ENCODE peak calls at places on chromosomes 7 and 10, in ten cellular contexts. B is uterus, K is ovary, Q is IMR-90, S is upper lobe of left lung, R is Peyer's patch, O is right lobe of liver, C is A549, V is esophagus squamous epithelium, D is heart left ventricle. G is an unnamed sample.

GRCh38 chr10:132554053-132554990 is 16.7 kb downstream of the INPP5A start:
- DNase-seq in B (no peak), K (peak; percentile 24), Q (no peak), S (no peak), R (peak; percentile 14), O (no peak), C (no peak), V (no peak), D (no peak), G (no peak)

GRCh38 chr7:90579181-90579688 is 16.9 kb upstream of the CDK14 start:
- DNase-seq in B (no peak), K (no peak), Q (peak; percentile 81), S (no peak), R (no peak), O (no peak), C (no peak), V (no peak), D (no peak), G (no peak)

GRCh38 chr10:43141421-43141820 is 3.2 kb downstream of the CSGALNACT2 start:
- DNase-seq in B (no peak), K (no peak), Q (no peak), S (no peak), R (no peak), O (no peak), C (no peak), V (no peak), D (no peak), G (no peak)

GRCh38 chr7:134737561-134738353 is 41.7 kb upstream of the CALD1 start:
- DNase-seq in B (no peak), K (no peak), Q (peak; percentile 83), S (no peak), R (no peak), O (no peak), C (no peak), V (no peak), D (no peak), G (no peak)

GRCh38 chr7:45176886-45177731 is 19.5 kb downstream of the RAMP3 start:
- DNase-seq in B (no peak), K (peak; percentile 30), Q (no peak), S (no peak), R (no peak), O (no peak), C (no peak), V (no peak), D (peak; percentile 18), G (no peak)

GRCh38 chr7:113636727-113637421 is 281.9 kb downstream of the PPP1R3A start:
- DNase-seq in B (no peak), K (no peak), Q (peak; percentile 67), S (no peak), R (no peak), O (no peak), C (no peak), V (no peak), D (no peak), G (no peak)

GRCh38 chr7:6320791-6321190 is 48.4 kb upstream of the CYTH3 start:
- DNase-seq in B (no peak), K (no peak), Q (no peak), S (no peak), R (no peak), O (no peak), C (no peak), V (no peak), D (no peak), G (no peak)

GRCh38 chr10:44036425-44036824 is 348.5 kb downstream of the CXCL12 start:
- DNase-seq in B (no peak), K (no peak), Q (no peak), S (no peak), R (no peak), O (no peak), C (no peak), V (no peak), D (no peak), G (no peak)

GRCh38 chr7:104843198-104843597 is 170.8 kb upstream of the KMT2E start:
- DNase-seq in B (no peak), K (no peak), Q (no peak), S (no peak), R (no peak), O (no peak), C (no peak), V (no peak), D (no peak), G (no peak)

GRCh38 chr10:26855186-26855585 is 5.6 kb downstream of the ABI1 start:
- DNase-seq in B (no peak), K (no peak), Q (peak; percentile 50), S (no peak), R (no peak), O (no peak), C (no peak), V (no peak), D (no peak), G (no peak)

GRCh38 chr7:25223206-25223605 is 5.1 kb downstream of the NPVF start:
- DNase-seq in B (no peak), K (no peak), Q (no peak), S (no peak), R (no peak), O (no peak), C (no peak), V (no peak), D (no peak), G (no peak)

DNA sequence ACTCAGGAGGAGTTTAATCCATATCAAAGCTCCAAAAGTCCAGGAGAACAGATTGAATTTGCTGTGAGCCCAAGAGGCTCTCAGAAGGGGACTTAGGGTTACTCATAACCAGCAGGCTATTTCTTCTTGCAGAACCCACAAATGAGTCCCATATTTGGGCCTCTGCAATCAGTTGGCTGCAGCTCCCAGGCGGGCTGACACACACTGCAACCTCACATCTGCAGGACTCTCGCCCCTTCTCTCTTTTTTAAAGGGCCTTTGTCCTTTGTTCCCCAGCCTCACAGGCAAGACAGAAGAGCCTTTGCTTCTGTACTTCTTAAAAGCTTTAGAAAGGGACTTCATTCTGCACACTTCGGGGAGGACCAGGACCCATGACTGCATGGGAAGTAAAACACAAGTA is 26.7 kb downstream of the CREB3L2 start:
- DNase-seq in B (peak; percentile 62), K (peak; percentile 56), Q (peak; percentile 85), S (no peak), R (no peak), O (no peak), C (no peak), V (no peak), D (peak; percentile 57), G (no peak)
- H3K27ac ChIP-seq in B (peak overlapping the region; percentile 95), K (no peak overlapping the region), Q (peak overlapping the region; percentile 77), S (no peak overlapping the region), R (peak overlapping the region; percentile 73), O (no peak overlapping the region), C (peak overlapping the region; percentile 24), V (peak overlapping the region; percentile 84), D (peak overlapping the region; percentile 79), G (peak overlapping the region; percentile 13)

GRCh38 chr7:147584771-147585193 is 1005.8 kb upstream of the C7orf33 start:
- DNase-seq in B (no peak), K (no peak), Q (no peak), S (no peak), R (no peak), O (no peak), C (no peak), V (no peak), D (no peak), G (no peak)

GRCh38 chr7:147586526-147586925 is 1004.0 kb upstream of the C7orf33 start:
- DNase-seq in B (no peak), K (no peak), Q (no peak), S (no peak), R (no peak), O (no peak), C (no peak), V (no peak), D (no peak), G (no peak)

DNA sequence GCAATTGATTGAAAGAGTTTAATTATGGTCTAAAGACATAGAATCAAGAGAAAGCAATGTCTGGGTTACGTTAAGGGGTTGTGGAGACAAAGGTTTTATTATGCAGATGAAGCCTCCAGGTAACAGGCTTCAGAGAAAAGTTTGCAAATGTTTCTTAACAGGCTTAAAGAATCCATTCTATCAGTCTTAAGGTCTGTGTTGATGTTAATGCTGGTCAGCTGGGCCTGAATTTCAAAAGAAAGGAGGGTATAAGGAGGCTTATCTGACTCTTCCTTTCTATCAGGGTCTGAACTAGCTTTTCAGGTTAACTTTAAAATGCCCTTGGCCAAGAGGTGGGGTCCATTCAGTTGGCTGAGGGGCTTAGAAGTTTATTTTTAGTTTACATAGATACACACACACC is 1004.5 kb upstream of the C7orf33 start:
- DNase-seq in B (no peak), K (no peak), Q (no peak), S (no peak), R (no peak), O (no peak), C (no peak), V (no peak), D (no peak), G (no peak)
- H3K4me3 ChIP-seq in B (no peak overlapping the region), K (no peak overlapping the region), Q (no peak overlapping the region), S (no peak overlapping the region), R (no peak overlapping the region), O (no peak overlapping the region), C (no peak overlapping the region), V (no peak overlapping the region), D (no peak overlapping the region), G (no peak overlapping the region)

DNA sequence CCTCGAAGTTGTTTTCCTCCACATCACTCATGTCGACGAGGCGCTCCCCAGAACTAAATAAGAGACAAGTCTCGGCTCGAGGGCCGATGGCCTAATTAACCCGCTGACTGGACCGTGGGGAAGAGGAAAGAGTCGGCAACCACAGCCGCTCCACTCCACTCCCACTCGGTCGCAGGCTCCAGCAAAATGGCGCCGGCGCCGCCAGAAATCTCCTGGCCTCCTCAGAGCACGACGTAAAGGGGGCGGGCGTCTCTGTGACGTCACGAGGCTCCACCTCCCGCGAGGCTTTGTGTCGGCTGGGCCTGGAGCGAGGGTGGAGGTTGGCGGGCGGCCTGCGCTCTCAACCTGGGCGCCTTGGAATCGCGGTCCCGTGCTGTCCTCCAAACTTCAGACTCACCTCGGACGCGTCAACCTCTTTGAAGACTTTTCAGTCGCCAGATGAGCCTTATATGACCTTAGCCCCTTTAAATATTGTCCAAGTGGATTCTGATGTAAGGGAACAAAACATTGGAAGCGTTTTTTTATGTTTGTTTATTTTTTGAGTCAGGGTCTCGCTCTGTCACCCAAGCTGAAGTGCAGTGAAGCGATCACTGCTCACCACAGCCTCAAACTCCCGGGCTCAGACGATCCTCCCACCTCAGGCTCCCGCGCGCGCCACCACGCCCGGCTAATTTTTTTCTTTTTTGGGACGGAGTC is at the start of gene TRA2A:
- DNase-seq in B (peak; percentile 98), K (peak; percentile 99), Q (peak; percentile 92), S (peak; percentile 99), R (peak; percentile 98), O (peak; percentile 98), C (peak; percentile 96), V (peak; percentile 78), D (peak; percentile 97), G (peak; percentile 99)
- TF ChIP-seq POLR2A in B (peak; percentile 98), K (peak; percentile 98), Q (peak; percentile 98), S (peak; percentile 97), R (peak; percentile 82), O (peak; percentile 93), C (peak; percentile 97), V (peak; percentile 89), D (peak; percentile 93), G (peak; percentile 91)

DNA sequence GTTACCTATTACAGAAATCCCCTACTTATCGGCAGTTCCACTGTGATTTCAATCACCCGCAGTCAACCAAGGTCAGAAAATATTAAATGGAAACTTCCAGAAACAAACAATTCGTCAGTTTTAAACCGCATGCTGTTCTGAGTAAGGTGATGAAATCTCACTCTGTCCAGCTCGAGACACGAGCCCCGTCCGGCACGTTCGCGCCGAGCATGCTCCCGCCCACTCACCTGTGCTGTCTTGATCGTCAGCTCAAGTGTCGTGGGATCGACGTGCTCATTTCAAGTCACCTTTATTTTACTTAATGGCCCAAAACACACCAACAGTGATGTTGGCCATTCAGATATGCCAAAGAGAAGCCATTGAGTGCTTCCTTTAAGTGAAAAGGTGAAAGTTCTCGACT is 21.2 kb downstream of the ESYT2 start:
- DNase-seq in B (no peak), K (no peak), Q (no peak), S (peak; percentile 64), R (no peak), O (no peak), C (no peak), V (no peak), D (no peak), G (no peak)
- H3K27ac ChIP-seq in B (no peak overlapping the region), K (no peak overlapping the region), Q (no peak overlapping the region), S (no peak overlapping the region), R (no peak overlapping the region), O (no peak overlapping the region), C (no peak overlapping the region), V (peak overlapping the region; percentile 40), D (no peak overlapping the region), G (no peak overlapping the region)

G was measured in body of pancreas.